ENCODE peak calls at places on chromosomes 12 and 14, in five cellular contexts. I is mesenchymal stem cell, A is H9, H is H1, M is IMR-90. L is an unnamed sample.

GRCh38 chr12:131209082-131210070 is 255.7 kb downstream of the ADGRD1 start:
- DNase-seq in I (no peak), A (peak), H (no peak), M (no peak), L (no peak)

GRCh38 chr12:13889913-13890312 is 91.5 kb downstream of the GRIN2B start:
- DNase-seq in I (no peak), A (no peak), H (no peak), M (no peak), L (no peak)

GRCh38 chr14:93970589-93970966 is 5.8 kb downstream of the ASB2 start:
- DNase-seq in I (no peak), A (no peak), H (no peak), M (no peak), L (no peak)

GRCh38 chr12:120230326-120230973 is 29.5 kb upstream of the RPLP0 start:
- DNase-seq in I (peak), A (peak), H (peak), M (peak), L (peak)

GRCh38 chr14:75042040-75042439 is 9.2 kb downstream of the MLH3 start:
- DNase-seq in I (peak), A (no peak), H (no peak), M (no peak), L (no peak)

GRCh38 chr12:1837541-1838206 is 17.3 kb downstream of the LRTM2 start:
- DNase-seq in I (peak), A (no peak), H (no peak), M (peak), L (no peak)

GRCh38 chr14:72883963-72884362 is 9.9 kb downstream of the DPF3 start:
- DNase-seq in I (no peak), A (no peak), H (no peak), M (peak), L (no peak)

GRCh38 chr14:78254911-78255431 is 84.8 kb downstream of the NRXN3 start:
- DNase-seq in I (no peak), A (no peak), H (no peak), M (no peak), L (no peak)

GRCh38 chr12:107369679-107370078 is 276.3 kb upstream of the CRY1 start:
- DNase-seq in I (no peak), A (no peak), H (no peak), M (no peak), L (no peak)

GRCh38 chr14:90416649-90417237 is 19.9 kb downstream of the CALM1 start:
- DNase-seq in I (no peak), A (no peak), H (no peak), M (no peak), L (no peak)

GRCh38 chr12:106179086-106179485 is 40.3 kb upstream of the NUAK1 start:
- DNase-seq in I (peak), A (no peak), H (no peak), M (no peak), L (peak)

GRCh38 chr12:106769078-106769477 is 5.4 kb upstream of the RIC8B start:
- DNase-seq in I (peak), A (peak), H (peak), M (peak), L (no peak)

GRCh38 chr12:124651508-124652273 is 84.3 kb upstream of the NCOR2 start:
- DNase-seq in I (peak), A (no peak), H (no peak), M (no peak), L (no peak)

GRCh38 chr14:33127531-33127930 is 188.9 kb downstream of the NPAS3 start:
- DNase-seq in I (peak), A (no peak), H (no peak), M (no peak), L (no peak)

GRCh38 chr12:57266681-57267080 is 15.7 kb upstream of the STAC3 start:
- DNase-seq in I (no peak), A (no peak), H (no peak), M (no peak), L (no peak)

GRCh38 chr12:4307593-4308333 is 13.2 kb upstream of the TIGAR start:
- DNase-seq in I (peak), A (peak), H (peak), M (peak), L (peak)

DNA sequence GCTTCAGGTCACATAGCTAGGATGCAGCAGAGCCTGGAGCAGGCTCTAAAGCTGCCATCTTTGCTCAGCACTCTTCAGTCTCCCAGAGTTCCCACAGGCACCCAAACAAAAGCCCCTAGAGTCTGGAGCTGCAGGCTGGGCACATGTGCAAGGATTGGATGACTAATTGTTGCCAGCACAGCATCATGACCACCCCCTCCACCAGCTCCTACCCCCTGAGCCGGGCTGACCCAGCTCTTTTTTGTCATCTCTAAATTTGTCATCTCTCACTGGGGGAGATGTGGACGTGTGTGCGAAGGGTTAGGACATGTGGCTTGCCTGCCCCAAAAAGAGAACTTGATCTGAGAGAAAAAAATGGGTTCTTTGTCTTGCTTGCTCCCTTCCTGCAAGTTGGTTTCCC is 4.3 kb upstream of the MMP19 start:
- DNase-seq in I (peak), A (no peak), H (no peak), M (peak), L (no peak)
- H3K27ac ChIP-seq in I (no peak), A (no peak), H (no peak), M (peak), L (no peak)

DNA sequence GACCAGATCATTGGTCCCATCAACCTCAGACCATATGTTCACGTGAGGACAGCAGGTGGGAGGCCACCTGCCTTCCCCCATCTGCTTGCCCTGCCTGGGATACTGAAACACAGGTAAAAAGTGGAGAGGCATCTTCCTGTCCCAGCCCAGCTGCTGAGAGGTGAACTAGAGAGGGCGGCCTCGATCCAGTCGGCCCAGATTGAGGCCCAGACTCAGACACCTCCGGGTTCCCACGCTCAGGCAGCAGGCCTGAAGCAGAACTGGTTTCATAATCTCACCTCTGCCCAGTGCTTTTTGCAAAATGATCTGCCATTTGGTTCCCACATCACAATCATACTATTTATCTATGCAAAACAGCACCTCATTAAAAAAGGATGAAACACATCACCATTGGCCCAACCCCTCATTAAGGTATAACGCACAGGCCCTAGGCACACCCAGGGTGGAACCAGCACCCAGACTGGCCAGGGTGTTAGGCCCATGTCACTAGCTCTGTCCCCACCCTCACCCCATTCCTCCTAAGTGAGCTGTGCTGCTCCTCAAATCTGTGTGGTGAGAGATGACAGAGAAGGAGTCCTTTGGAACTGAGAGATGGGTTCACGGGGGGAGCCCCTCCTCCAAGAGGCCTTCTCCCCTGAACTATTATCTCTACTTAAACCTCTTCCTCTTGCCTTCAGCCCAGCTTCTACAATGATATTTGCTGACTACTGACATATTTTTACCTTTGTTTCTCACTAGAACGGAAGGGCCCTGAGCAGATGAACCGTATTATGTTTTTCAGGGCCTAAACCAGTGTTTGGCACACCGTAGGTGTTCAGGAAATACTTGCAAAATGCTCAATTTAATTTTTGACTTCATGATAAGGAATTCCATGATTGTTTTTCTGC is 81.1 kb downstream of the ZFP36L1 start:
- DNase-seq in I (no peak), A (peak), H (no peak), M (no peak), L (no peak)
- H3K14ac ChIP-seq in I (peak), A (no peak), H (no peak), M (no peak), L (no peak)

GRCh38 chr14:102440392-102440791 is 69.2 kb downstream of the ANKRD9 start:
- DNase-seq in I (no peak), A (no peak), H (no peak), M (no peak), L (no peak)

GRCh38 chr14:102434647-102435175 is 72.0 kb downstream of the TECPR2 start:
- DNase-seq in I (no peak), A (no peak), H (no peak), M (no peak), L (no peak)

GRCh38 chr14:102437997-102438922 is 71.3 kb downstream of the ANKRD9 start:
- DNase-seq in I (peak), A (peak), H (peak), M (peak), L (peak)

GRCh38 chr14:102442241-102443211 is 67.0 kb downstream of the ANKRD9 start:
- DNase-seq in I (no peak), A (no peak), H (no peak), M (peak), L (no peak)

GRCh38 chr14:102439556-102439955 is 70.0 kb downstream of the ANKRD9 start:
- DNase-seq in I (no peak), A (no peak), H (no peak), M (no peak), L (no peak)
- H3K27ac ChIP-seq in I (no peak), A (no peak), H (no peak), M (no peak), L (no peak)

GRCh38 chr14:47208434-47208833 is 467.0 kb downstream of the MDGA2 start:
- DNase-seq in I (no peak), A (no peak), H (no peak), M (no peak), L (peak)
- H3K14ac ChIP-seq in I (no peak), A (no peak), H (no peak), M (no peak), L (no peak)

DNA sequence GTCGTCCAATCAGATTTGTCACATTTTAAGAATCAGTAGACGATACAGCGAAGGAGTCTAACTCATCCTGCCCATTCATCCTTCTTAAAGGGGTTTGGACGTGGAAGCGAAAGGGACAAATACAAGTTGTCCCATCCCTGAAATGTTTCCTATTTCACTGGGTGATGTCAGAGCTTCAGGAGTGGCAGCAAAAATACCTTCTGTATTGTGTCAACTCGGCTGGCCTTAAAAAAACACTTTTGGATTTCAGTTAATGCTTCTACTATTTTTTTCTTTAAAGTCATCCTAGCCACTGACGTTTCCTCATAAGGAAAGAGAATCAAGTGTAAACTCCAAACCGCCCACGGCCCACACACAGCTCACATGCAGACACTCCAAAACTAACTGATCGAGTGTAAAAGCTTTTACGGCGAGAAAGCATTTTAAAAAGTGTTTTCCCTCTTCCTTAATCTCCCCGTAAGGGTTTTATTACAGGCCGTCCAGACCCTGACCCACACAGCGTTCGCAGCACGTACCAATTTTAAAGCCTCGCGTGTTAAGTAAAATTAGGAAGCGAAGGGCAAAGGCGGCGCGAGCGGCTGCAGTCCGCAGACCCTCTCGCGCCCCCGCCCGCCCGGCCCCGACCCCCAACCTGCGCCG is 593 bp downstream of the CFL2 start:
- DNase-seq in I (peak), A (no peak), H (no peak), M (peak), L (peak)
- H3K27ac ChIP-seq in I (peak), A (peak), H (peak), M (peak), L (peak)

L was measured in neuronal stem cell.